ENCODE peak calls at places on chromosomes 6 and 20, in four cellular contexts. W is mammary epithelial cell, H is foreskin keratinocyte, D is SK-N-SH. M is an unnamed sample.

GRCh38 chr20:54510546-54511129 is 35.2 kb downstream of the DOK5 start:
- DNase-seq in W (no peak), H (no peak), D (no peak), M (no peak)

GRCh38 chr6:47964994-47965393 is 146.0 kb downstream of the PTCHD4 start:
- DNase-seq in W (no peak), H (no peak), D (no peak), M (no peak)

GRCh38 chr20:49282584-49283171 is 4.8 kb upstream of the ZNFX1 start:
- DNase-seq in W (no peak), H (no peak), D (no peak), M (no peak)

GRCh38 chr20:17859616-17860232 is 108.9 kb downstream of the SNX5 start:
- DNase-seq in W (no peak), H (no peak), D (no peak), M (no peak)

GRCh38 chr6:161211380-161212035 is 62.4 kb downstream of the AGPAT4 start:
- DNase-seq in W (no peak), H (no peak), D (no peak), M (no peak)

GRCh38 chr6:24823185-24823584 is 24.5 kb upstream of the ARMH2 start:
- DNase-seq in W (no peak), H (no peak), D (no peak), M (no peak)

GRCh38 chr6:163797313-163797712 is 382.8 kb downstream of the QKI start:
- DNase-seq in W (no peak), H (no peak), D (no peak), M (no peak)

GRCh38 chr6:158767714-158768113 is 51.5 kb downstream of the EZR start:
- DNase-seq in W (no peak), H (no peak), D (no peak), M (no peak)

GRCh38 chr6:56292505-56293181 is 45.3 kb upstream of the COL21A1 start:
- DNase-seq in W (peak), H (peak), D (peak), M (no peak)

GRCh38 chr20:10800288-10800687 is 126.5 kb upstream of the JAG1 start:
- DNase-seq in W (no peak), H (no peak), D (no peak), M (no peak)

GRCh38 chr20:4563534-4563933 is 158.2 kb upstream of the PRND start:
- DNase-seq in W (peak), H (no peak), D (no peak), M (no peak)
- TF ChIP-seq CTCF in W (peak), H (peak), D (peak), M (no peak)

GRCh38 chr20:21127201-21127981 is 1.5 kb downstream of the KIZ start:
- DNase-seq in W (no peak), H (no peak), D (no peak), M (no peak)

GRCh38 chr20:21133917-21134622 is 8.2 kb downstream of the KIZ start:
- DNase-seq in W (no peak), H (no peak), D (no peak), M (no peak)

GRCh38 chr20:21125849-21126840 is at the start of gene KIZ:
- DNase-seq in W (peak), H (peak), D (peak), M (peak)

GRCh38 chr20:21133404-21133803 is 7.5 kb downstream of the KIZ start:
- DNase-seq in W (no peak), H (no peak), D (no peak), M (no peak)

GRCh38 chr20:21129861-21130260 is 4.0 kb downstream of the KIZ start:
- DNase-seq in W (no peak), H (no peak), D (no peak), M (no peak)
- TF ChIP-seq CTCF in W (no peak), H (no peak), D (no peak), M (no peak)

DNA sequence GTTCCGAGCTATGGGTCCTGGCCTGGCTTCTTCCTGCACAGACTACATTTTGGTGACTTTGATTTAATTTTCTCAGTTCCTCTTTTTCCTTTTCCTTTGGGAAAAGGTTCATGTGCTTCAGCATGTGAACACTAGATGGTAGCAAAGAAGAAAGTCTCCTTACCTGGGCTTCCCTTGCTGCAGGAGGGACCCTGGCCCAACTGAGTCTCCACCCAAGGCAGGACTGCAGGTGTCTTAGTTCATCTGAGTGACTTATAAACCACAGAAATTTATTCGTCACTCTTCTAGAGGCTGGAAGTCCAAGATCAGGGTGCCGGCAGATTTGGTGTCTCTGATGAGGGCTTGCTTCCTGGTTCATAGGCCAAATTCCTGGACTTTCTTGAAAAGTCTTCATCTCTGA is 163.2 kb downstream of the SYCP2 start:
- DNase-seq in W (no peak), H (no peak), D (no peak), M (no peak)
- TF ChIP-seq CTCF in W (peak), H (peak), D (no peak), M (no peak)

DNA sequence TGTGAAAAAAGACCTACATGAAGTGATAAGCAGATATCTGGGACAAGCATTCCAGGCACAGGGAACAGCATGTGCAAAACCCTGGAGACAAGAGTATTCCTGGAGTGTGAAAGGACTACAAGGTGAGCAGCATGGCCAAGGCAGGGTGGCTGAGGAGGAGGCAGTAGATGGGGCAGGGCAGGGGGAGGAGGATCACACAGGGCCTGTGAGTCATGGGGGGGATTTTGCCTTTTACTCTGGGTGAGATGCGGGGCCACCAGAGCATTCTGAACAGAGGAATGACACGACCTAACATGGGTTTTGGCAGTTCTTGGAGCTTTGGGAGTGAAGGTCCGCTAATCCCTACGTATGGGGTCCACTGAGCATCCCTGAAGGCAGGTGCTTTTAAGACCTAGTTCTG is 69.8 kb upstream of the CCN6 start:
- DNase-seq in W (no peak), H (no peak), D (no peak), M (no peak)
- TF ChIP-seq CTCF in W (no peak), H (no peak), D (no peak), M (no peak)

GRCh38 chr20:3173582-3174441 is 463 bp upstream of the LZTS3 start:
- DNase-seq in W (peak), H (peak), D (peak), M (peak)
- TF ChIP-seq CTCF in W (peak), H (peak), D (no peak), M (no peak)

GRCh38 chr6:27495386-27496135 is 22.7 kb upstream of the ZNF184 start:
- DNase-seq in W (peak), H (peak), D (peak), M (peak)
- TF ChIP-seq CTCF in W (peak), H (peak), D (no peak), M (no peak)

GRCh38 chr6:126339796-126340750 is at the start of gene CENPW:
- DNase-seq in W (peak), H (peak), D (peak), M (peak)

GRCh38 chr6:126341126-126341525 is 1.2 kb downstream of the CENPW start:
- DNase-seq in W (peak), H (no peak), D (no peak), M (no peak)

GRCh38 chr6:126333729-126334128 is 6.2 kb upstream of the CENPW start:
- DNase-seq in W (no peak), H (no peak), D (no peak), M (no peak)

GRCh38 chr6:126337323-126337722 is 2.6 kb upstream of the CENPW start:
- DNase-seq in W (peak), H (peak), D (no peak), M (no peak)

DNA sequence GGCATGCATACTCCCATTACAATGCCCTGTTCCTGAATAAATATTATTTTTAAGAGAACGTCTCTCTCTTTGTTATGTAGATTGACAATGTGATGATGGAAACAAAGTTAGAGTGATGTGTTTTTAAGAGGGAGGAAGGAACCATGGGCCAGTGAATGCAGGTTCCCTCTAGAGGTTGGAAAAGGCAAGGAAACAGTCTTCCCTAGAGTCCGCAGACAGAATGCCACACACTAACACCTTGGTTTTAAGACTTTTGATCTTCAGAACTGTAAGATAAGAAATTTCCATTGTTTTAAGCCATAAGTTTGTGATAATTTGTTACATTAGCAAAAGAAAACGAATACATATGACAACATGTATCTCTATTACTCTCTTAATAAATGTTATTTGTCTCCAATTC is 4.7 kb upstream of the CENPW start:
- DNase-seq in W (no peak), H (no peak), D (no peak), M (no peak)
- TF ChIP-seq CTCF in W (no peak), H (peak), D (no peak), M (no peak)

GRCh38 chr6:169800668-169801395 is 49.4 kb downstream of the ERMARD start:
- DNase-seq in W (peak), H (peak), D (no peak), M (peak)

GRCh38 chr6:169798764-169799473 is 47.5 kb downstream of the ERMARD start:
- DNase-seq in W (no peak), H (no peak), D (no peak), M (no peak)

GRCh38 chr6:169800116-169800667 is 48.8 kb downstream of the ERMARD start:
- DNase-seq in W (no peak), H (no peak), D (no peak), M (no peak)

GRCh38 chr6:169801396-169802160 is 50.2 kb downstream of the ERMARD start:
- DNase-seq in W (no peak), H (no peak), D (no peak), M (no peak)

GRCh38 chr6:169799474-169799926 is 48.1 kb downstream of the ERMARD start:
- DNase-seq in W (no peak), H (no peak), D (no peak), M (no peak)
- TF ChIP-seq CTCF in W (no peak), H (peak), D (no peak), M (no peak)